ENCODE peak calls at places on chromosomes 4 and X, in nine cellular contexts. V is foreskin fibroblast, E is type B pancreatic cell, N is fibroblast of mammary gland, T is fibroblast of lung, O is pancreas, K is hepatocyte, F is AG09319, L is astrocyte of the spinal cord. Z is an unnamed sample.

GRCh38 chrX:133468081-133468480 is 52.8 kb upstream of the GPC4 start:
- DNase-seq in V (no peak), E (no peak), N (no peak), T (no peak), O (no peak), K (no peak), F (no peak), L (no peak), Z (no peak)

GRCh38 chr4:53721276-53721675 is 130.0 kb upstream of the LNX1 start:
- DNase-seq in V (no peak), E (no peak), N (no peak), T (no peak), O (no peak), K (no peak), F (no peak), L (no peak), Z (no peak)

GRCh38 chrX:128106630-128107029 is 54.4 kb upstream of the ACTRT1 start:
- DNase-seq in V (no peak), E (no peak), N (no peak), T (no peak), O (no peak), K (peak), F (no peak), L (no peak), Z (no peak)

GRCh38 chr4:7964459-7964858 is 24.8 kb upstream of the AFAP1 start:
- DNase-seq in V (no peak), E (no peak), N (no peak), T (no peak), O (no peak), K (no peak), F (no peak), L (no peak), Z (no peak)

GRCh38 chr4:94976371-94977011 is 218.7 kb downstream of the BMPR1B start:
- DNase-seq in V (peak), E (no peak), N (peak), T (peak), O (no peak), K (no peak), F (no peak), L (peak), Z (no peak)

GRCh38 chr4:80006935-80007744 is 65.9 kb downstream of the ANTXR2 start:
- DNase-seq in V (peak), E (no peak), N (no peak), T (peak), O (no peak), K (peak), F (no peak), L (peak), Z (no peak)

GRCh38 chr4:166044871-166045270 is 171.8 kb downstream of the TLL1 start:
- DNase-seq in V (no peak), E (no peak), N (no peak), T (no peak), O (no peak), K (no peak), F (no peak), L (no peak), Z (no peak)

GRCh38 chrX:66074920-66075879 is 35.3 kb upstream of the VSIG4 start:
- DNase-seq in V (no peak), E (no peak), N (peak), T (no peak), O (no peak), K (no peak), F (no peak), L (no peak), Z (no peak)

GRCh38 chr4:55001538-55001937 is 123.9 kb downstream of the KDR start:
- DNase-seq in V (no peak), E (no peak), N (no peak), T (no peak), O (no peak), K (no peak), F (no peak), L (no peak), Z (no peak)

GRCh38 chr4:187294861-187295260 is 571.2 kb upstream of the FAT1 start:
- DNase-seq in V (peak), E (no peak), N (peak), T (peak), O (no peak), K (peak), F (no peak), L (no peak), Z (no peak)

GRCh38 chrX:20517565-20517964 is 250.9 kb upstream of the RPS6KA3 start:
- DNase-seq in V (peak), E (no peak), N (peak), T (peak), O (no peak), K (no peak), F (no peak), L (no peak), Z (no peak)

GRCh38 chr4:156830356-156830755 is 141.2 kb downstream of the PDGFC start:
- DNase-seq in V (peak), E (no peak), N (peak), T (peak), O (no peak), K (no peak), F (peak), L (peak), Z (no peak)

GRCh38 chr4:150366487-150366999 is 215.4 kb upstream of the MAB21L2 start:
- DNase-seq in V (no peak), E (no peak), N (no peak), T (no peak), O (no peak), K (no peak), F (no peak), L (no peak), Z (peak)

GRCh38 chr4:185742766-185743165 is 69.2 kb downstream of the SORBS2 start:
- DNase-seq in V (no peak), E (no peak), N (no peak), T (no peak), O (no peak), K (no peak), F (no peak), L (peak), Z (no peak)

GRCh38 chr4:174340714-174341113 is 57.0 kb downstream of the CEP44 start:
- DNase-seq in V (peak), E (no peak), N (peak), T (no peak), O (no peak), K (no peak), F (no peak), L (no peak), Z (no peak)

GRCh38 chrX:64394874-64395567 is at the start of gene MTMR8:
- DNase-seq in V (no peak), E (peak), N (peak), T (peak), O (peak), K (peak), F (no peak), L (peak), Z (peak)

GRCh38 chr4:163191999-163192398 is 25.3 kb upstream of the NAF1 start:
- DNase-seq in V (no peak), E (no peak), N (peak), T (no peak), O (no peak), K (no peak), F (no peak), L (no peak), Z (no peak)

GRCh38 chr4:1380368-1381151 is 25.7 kb downstream of the NKX1-1 start:
- DNase-seq in V (no peak), E (no peak), N (no peak), T (no peak), O (peak), K (no peak), F (no peak), L (no peak), Z (no peak)

GRCh38 chrX:9471571-9471985 is 6.7 kb downstream of the TBL1X start:
- DNase-seq in V (no peak), E (no peak), N (no peak), T (no peak), O (no peak), K (no peak), F (no peak), L (no peak), Z (no peak)

GRCh38 chr4:183366436-183366835 is 44.2 kb upstream of the CLDN24 start:
- DNase-seq in V (no peak), E (no peak), N (no peak), T (no peak), O (no peak), K (no peak), F (no peak), L (no peak), Z (no peak)

GRCh38 chr4:93633721-93634120 is 194.8 kb upstream of the ATOH1 start:
- DNase-seq in V (no peak), E (no peak), N (no peak), T (no peak), O (no peak), K (no peak), F (no peak), L (no peak), Z (no peak)

GRCh38 chr4:101152521-101152920 is 194.8 kb downstream of the PPP3CA start:
- DNase-seq in V (no peak), E (no peak), N (no peak), T (no peak), O (no peak), K (no peak), F (no peak), L (no peak), Z (no peak)

GRCh38 chr4:78651250-78651860 is 99.8 kb downstream of the ANXA3 start:
- DNase-seq in V (no peak), E (no peak), N (no peak), T (no peak), O (no peak), K (no peak), F (no peak), L (no peak), Z (no peak)

GRCh38 chrX:9566150-9566621 is 101.3 kb downstream of the TBL1X start:
- DNase-seq in V (peak), E (no peak), N (peak), T (peak), O (no peak), K (peak), F (peak), L (peak), Z (no peak)

GRCh38 chrX:94854251-94854650 is 1180.2 kb downstream of the FAM133A start:
- DNase-seq in V (no peak), E (no peak), N (no peak), T (no peak), O (no peak), K (peak), F (no peak), L (no peak), Z (no peak)

GRCh38 chr4:186472948-186473347 is 82.4 kb downstream of the MTNR1A start:
- DNase-seq in V (peak), E (no peak), N (peak), T (peak), O (no peak), K (peak), F (peak), L (peak), Z (no peak)

GRCh38 chrX:10819973-10820372 is 199.6 kb upstream of the MID1 start:
- DNase-seq in V (no peak), E (no peak), N (no peak), T (no peak), O (no peak), K (no peak), F (no peak), L (no peak), Z (no peak)

GRCh38 chr4:95585016-95585695 is 36.4 kb upstream of the UNC5C start:
- DNase-seq in V (no peak), E (no peak), N (peak), T (peak), O (no peak), K (no peak), F (no peak), L (no peak), Z (no peak)

GRCh38 chr4:40473578-40474388 is 138.7 kb downstream of the CHRNA9 start:
- DNase-seq in V (no peak), E (no peak), N (no peak), T (no peak), O (no peak), K (peak), F (no peak), L (no peak), Z (peak)

GRCh38 chrX:31154941-31155340 is 83.1 kb upstream of the FTHL17 start:
- DNase-seq in V (no peak), E (no peak), N (no peak), T (no peak), O (no peak), K (no peak), F (no peak), L (no peak), Z (no peak)

GRCh38 chrX:31153475-31154047 is 81.7 kb upstream of the FTHL17 start:
- DNase-seq in V (no peak), E (no peak), N (no peak), T (no peak), O (no peak), K (no peak), F (no peak), L (no peak), Z (no peak)
- TF ChIP-seq CTCF in V (no peak), E (no peak), N (no peak), T (no peak), O (no peak), K (no peak), F (no peak), L (no peak), Z (no peak)

DNA sequence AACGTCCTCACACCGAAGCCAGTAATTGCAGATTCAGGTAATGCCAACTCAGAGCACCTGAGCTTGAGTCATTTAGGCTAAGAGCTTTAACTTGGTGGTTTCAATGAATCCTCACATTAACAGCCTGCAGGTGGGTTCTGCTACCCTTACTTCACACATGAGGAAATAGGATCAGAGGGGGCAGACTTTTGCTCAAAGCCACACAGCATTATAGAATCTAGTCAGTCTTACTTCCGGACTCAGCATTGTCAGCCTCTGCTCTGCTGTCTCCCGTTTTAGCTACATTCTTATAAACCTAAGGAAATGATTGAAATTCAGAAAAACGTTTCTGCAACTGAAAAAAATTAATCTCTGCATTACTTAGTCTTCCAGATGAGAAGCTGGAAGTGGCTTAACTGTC is 6.0 kb downstream of the C4orf50 start:
- DNase-seq in V (no peak), E (no peak), N (no peak), T (no peak), O (no peak), K (no peak), F (no peak), L (no peak), Z (no peak)
- TF ChIP-seq CTCF in V (no peak), E (no peak), N (no peak), T (no peak), O (no peak), K (no peak), F (no peak), L (no peak), Z (no peak)

GRCh38 chrX:41293269-41293668 is 40.7 kb upstream of the DDX3X start:
- DNase-seq in V (no peak), E (no peak), N (no peak), T (no peak), O (no peak), K (no peak), F (no peak), L (no peak), Z (no peak)
- TF ChIP-seq CTCF in V (no peak), E (peak), N (peak), T (peak), O (no peak), K (no peak), F (no peak), L (peak), Z (no peak)

GRCh38 chr4:25792200-25792791 is 70.5 kb downstream of the SEL1L3 start:
- DNase-seq in V (no peak), E (no peak), N (no peak), T (no peak), O (peak), K (no peak), F (no peak), L (no peak), Z (no peak)

GRCh38 chr4:25795091-25795490 is 67.7 kb downstream of the SEL1L3 start:
- DNase-seq in V (no peak), E (no peak), N (no peak), T (no peak), O (no peak), K (no peak), F (no peak), L (no peak), Z (no peak)

GRCh38 chr4:25797136-25797535 is 65.7 kb downstream of the SEL1L3 start:
- DNase-seq in V (no peak), E (no peak), N (no peak), T (no peak), O (no peak), K (no peak), F (no peak), L (no peak), Z (no peak)

GRCh38 chr4:25792843-25793242 is 69.9 kb downstream of the SEL1L3 start:
- DNase-seq in V (no peak), E (no peak), N (no peak), T (no peak), O (no peak), K (no peak), F (no peak), L (no peak), Z (no peak)

DNA sequence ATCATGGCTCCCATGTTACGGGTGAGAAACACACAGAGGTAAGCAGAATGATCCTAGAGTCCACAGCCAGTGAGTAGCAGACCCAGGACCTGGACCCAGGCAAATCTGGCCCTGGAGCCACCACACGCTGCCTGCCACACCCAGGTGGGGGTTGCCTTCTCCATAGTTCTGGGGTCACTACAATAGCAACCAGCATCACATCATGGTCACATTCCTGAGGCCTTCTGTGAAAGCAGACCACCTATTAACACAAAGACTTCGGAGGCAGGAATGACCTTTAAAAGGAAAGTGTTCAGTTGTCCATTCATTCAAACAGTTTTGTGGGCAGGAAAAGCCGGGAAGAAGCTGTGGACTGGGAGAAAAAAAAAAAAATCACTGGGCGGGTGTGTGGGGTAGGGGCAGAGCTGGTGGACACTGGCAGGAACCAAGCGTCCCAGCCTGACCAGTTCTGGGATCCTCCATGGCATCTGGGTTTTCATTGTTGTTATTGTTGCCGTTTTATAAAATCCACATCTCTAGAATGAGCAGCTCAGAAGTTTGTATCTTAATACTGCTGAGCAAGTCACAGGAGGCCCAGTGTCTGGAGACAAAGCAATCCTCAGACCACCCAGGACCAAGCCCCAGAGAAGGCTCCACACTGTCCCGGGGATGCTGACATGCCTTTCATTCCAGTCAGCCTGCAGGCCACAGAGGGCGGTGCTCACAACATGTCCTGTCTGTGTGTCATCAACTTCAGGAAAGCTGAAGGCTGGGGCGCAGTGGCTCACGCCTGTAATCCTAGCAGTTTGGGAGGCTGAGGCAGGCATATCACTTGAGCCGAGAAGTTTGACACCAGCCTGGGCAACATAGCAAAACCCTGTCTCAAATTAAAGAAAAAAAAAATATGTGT is 67.0 kb downstream of the SEL1L3 start:
- DNase-seq in V (peak), E (no peak), N (peak), T (peak), O (no peak), K (peak), F (no peak), L (peak), Z (no peak)
- TF ChIP-seq CTCF in V (no peak), E (peak), N (no peak), T (no peak), O (no peak), K (no peak), F (no peak), L (peak), Z (no peak)

DNA sequence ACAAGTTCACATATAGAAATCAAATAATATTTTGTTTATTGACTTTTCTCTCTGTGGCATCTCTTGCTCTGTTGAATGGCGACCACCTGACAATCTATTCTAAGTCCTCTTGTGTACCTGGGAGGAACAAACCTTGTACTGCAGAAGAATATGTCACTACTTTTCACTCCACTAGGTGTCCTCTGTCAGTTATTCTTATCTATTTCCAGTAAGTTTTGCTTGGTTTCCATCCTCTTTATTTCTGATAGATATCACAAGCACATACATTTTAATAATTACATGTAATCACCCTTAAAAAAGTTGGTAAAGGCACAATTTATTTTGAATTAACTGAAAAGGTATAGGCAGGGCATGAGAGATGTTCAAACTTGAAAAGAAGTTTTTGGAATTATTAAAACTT is 238.4 kb downstream of the SNCA start:
- DNase-seq in V (no peak), E (no peak), N (peak), T (peak), O (no peak), K (peak), F (no peak), L (peak), Z (no peak)
- TF ChIP-seq CTCF in V (peak), E (peak), N (peak), T (peak), O (no peak), K (peak), F (peak), L (peak), Z (peak)

GRCh38 chr4:173013232-173013932 is 155.2 kb upstream of the GALNT7 start:
- DNase-seq in V (no peak), E (no peak), N (peak), T (peak), O (no peak), K (peak), F (no peak), L (peak), Z (peak)
- TF ChIP-seq CTCF in V (peak), E (peak), N (peak), T (peak), O (peak), K (peak), F (peak), L (peak), Z (peak)

GRCh38 chr4:11218692-11219091 is 210.0 kb downstream of the HS3ST1 start:
- DNase-seq in V (no peak), E (no peak), N (no peak), T (no peak), O (no peak), K (no peak), F (no peak), L (no peak), Z (no peak)
- TF ChIP-seq CTCF in V (no peak), E (peak), N (no peak), T (no peak), O (no peak), K (peak), F (no peak), L (no peak), Z (no peak)

GRCh38 chr4:68654946-68655721 is 15.3 kb downstream of the UGT2B15 start:
- DNase-seq in V (no peak), E (no peak), N (no peak), T (no peak), O (no peak), K (no peak), F (no peak), L (no peak), Z (no peak)

GRCh38 chr4:68655764-68656444 is 14.5 kb downstream of the UGT2B15 start:
- DNase-seq in V (no peak), E (no peak), N (no peak), T (no peak), O (no peak), K (peak), F (no peak), L (no peak), Z (no peak)

GRCh38 chr4:68651932-68652331 is 18.5 kb downstream of the UGT2B15 start:
- DNase-seq in V (no peak), E (no peak), N (no peak), T (no peak), O (no peak), K (no peak), F (no peak), L (no peak), Z (no peak)
- TF ChIP-seq CTCF in V (no peak), E (no peak), N (no peak), T (no peak), O (no peak), K (no peak), F (no peak), L (no peak), Z (no peak)